ENCODE peak calls at places on chromosomes 6 and 20, in eight cellular contexts. One of them, this sample, is unnamed.

GRCh38 chr6:43334466-43335095 is 26.0 kb upstream of the CRIP3 start:
- DNase-seq in H1: no peak
- DNase-seq in MM.1S: no peak
- DNase-seq in endodermal cell: peak
- DNase-seq in astrocyte: peak
- DNase-seq in neural progenitor cell: peak
- DNase-seq in fibroblast of lung: peak
- DNase-seq in PC-3: peak
- DNase-seq in this sample: peak

GRCh38 chr20:1802385-1803215 is 92.6 kb upstream of the SIRPA start:
- DNase-seq in H1: peak
- DNase-seq in MM.1S: peak
- DNase-seq in endodermal cell: peak
- DNase-seq in astrocyte: peak
- DNase-seq in neural progenitor cell: peak
- DNase-seq in fibroblast of lung: peak
- DNase-seq in PC-3: peak
- DNase-seq in this sample: no peak

GRCh38 chr6:160679402-160679769 is 15.3 kb upstream of the LPA start:
- DNase-seq in H1: peak
- DNase-seq in MM.1S: no peak
- DNase-seq in endodermal cell: peak
- DNase-seq in astrocyte: no peak
- DNase-seq in neural progenitor cell: peak
- DNase-seq in fibroblast of lung: no peak
- DNase-seq in PC-3: no peak
- DNase-seq in this sample: no peak

GRCh38 chr6:132818404-132819359 is 4.3 kb downstream of the RPS12 start:
- DNase-seq in H1: no peak
- DNase-seq in MM.1S: no peak
- DNase-seq in endodermal cell: peak
- DNase-seq in astrocyte: no peak
- DNase-seq in neural progenitor cell: no peak
- DNase-seq in fibroblast of lung: no peak
- DNase-seq in PC-3: no peak
- DNase-seq in this sample: no peak

GRCh38 chr20:33817411-33817810 is 6.3 kb downstream of the CHMP4B start:
- DNase-seq in H1: no peak
- DNase-seq in MM.1S: no peak
- DNase-seq in endodermal cell: no peak
- DNase-seq in astrocyte: no peak
- DNase-seq in neural progenitor cell: no peak
- DNase-seq in fibroblast of lung: no peak
- DNase-seq in PC-3: no peak
- DNase-seq in this sample: no peak

GRCh38 chr20:46121531-46121930 is 3.4 kb downstream of the CD40 start:
- DNase-seq in H1: no peak
- DNase-seq in MM.1S: peak
- DNase-seq in endodermal cell: no peak
- DNase-seq in astrocyte: no peak
- DNase-seq in neural progenitor cell: no peak
- DNase-seq in fibroblast of lung: no peak
- DNase-seq in PC-3: no peak
- DNase-seq in this sample: no peak

GRCh38 chr6:132749111-132749510 is 8.6 kb downstream of the VNN2 start:
- DNase-seq in H1: no peak
- DNase-seq in MM.1S: no peak
- DNase-seq in endodermal cell: no peak
- DNase-seq in astrocyte: no peak
- DNase-seq in neural progenitor cell: no peak
- DNase-seq in fibroblast of lung: no peak
- DNase-seq in PC-3: no peak
- DNase-seq in this sample: no peak

GRCh38 chr6:79589701-79590100 is 41.4 kb upstream of the SH3BGRL2 start:
- DNase-seq in H1: no peak
- DNase-seq in MM.1S: no peak
- DNase-seq in endodermal cell: no peak
- DNase-seq in astrocyte: no peak
- DNase-seq in neural progenitor cell: no peak
- DNase-seq in fibroblast of lung: no peak
- DNase-seq in PC-3: no peak
- DNase-seq in this sample: no peak

GRCh38 chr20:36183155-36183944 is 28.8 kb downstream of the EPB41L1 start:
- DNase-seq in H1: no peak
- DNase-seq in MM.1S: no peak
- DNase-seq in endodermal cell: no peak
- DNase-seq in astrocyte: no peak
- DNase-seq in neural progenitor cell: no peak
- DNase-seq in fibroblast of lung: no peak
- DNase-seq in PC-3: no peak
- DNase-seq in this sample: no peak

GRCh38 chr20:381581-382290 is 1.2 kb downstream of the TRIB3 start:
- DNase-seq in H1: peak
- DNase-seq in MM.1S: peak
- DNase-seq in endodermal cell: peak
- DNase-seq in astrocyte: peak
- DNase-seq in neural progenitor cell: peak
- DNase-seq in fibroblast of lung: peak
- DNase-seq in PC-3: peak
- DNase-seq in this sample: no peak

GRCh38 chr20:19602660-19603389 is 155.2 kb upstream of the RIN2 start:
- DNase-seq in H1: no peak
- DNase-seq in MM.1S: peak
- DNase-seq in endodermal cell: no peak
- DNase-seq in astrocyte: no peak
- DNase-seq in neural progenitor cell: no peak
- DNase-seq in fibroblast of lung: no peak
- DNase-seq in PC-3: no peak
- DNase-seq in this sample: no peak

GRCh38 chr6:92126088-92126487 is 1293.3 kb downstream of the EPHA7 start:
- DNase-seq in H1: no peak
- DNase-seq in MM.1S: no peak
- DNase-seq in endodermal cell: no peak
- DNase-seq in astrocyte: no peak
- DNase-seq in neural progenitor cell: no peak
- DNase-seq in fibroblast of lung: no peak
- DNase-seq in PC-3: peak
- DNase-seq in this sample: no peak

GRCh38 chr6:41938590-41938989 is 3.0 kb downstream of the CCND3 start:
- DNase-seq in H1: no peak
- DNase-seq in MM.1S: no peak
- DNase-seq in endodermal cell: peak
- DNase-seq in astrocyte: no peak
- DNase-seq in neural progenitor cell: peak
- DNase-seq in fibroblast of lung: no peak
- DNase-seq in PC-3: no peak
- DNase-seq in this sample: no peak
- H3K4me3 ChIP-seq in H1: peak
- H3K4me3 ChIP-seq in MM.1S: no peak
- H3K4me3 ChIP-seq in endodermal cell: no peak
- H3K4me3 ChIP-seq in astrocyte: no peak
- H3K4me3 ChIP-seq in neural progenitor cell: no peak
- H3K4me3 ChIP-seq in fibroblast of lung: no peak
- H3K4me3 ChIP-seq in PC-3: no peak
- H3K4me3 ChIP-seq in this sample: peak

GRCh38 chr20:53594068-53595017 is 704 bp upstream of the ZNF217 start:
- DNase-seq in H1: peak
- DNase-seq in MM.1S: peak
- DNase-seq in endodermal cell: peak
- DNase-seq in astrocyte: peak
- DNase-seq in neural progenitor cell: peak
- DNase-seq in fibroblast of lung: peak
- DNase-seq in PC-3: peak
- DNase-seq in this sample: no peak
- H3K9ac ChIP-seq in H1: peak
- H3K9ac ChIP-seq in MM.1S: peak
- H3K9ac ChIP-seq in endodermal cell: peak
- H3K9ac ChIP-seq in astrocyte: peak
- H3K9ac ChIP-seq in neural progenitor cell: no peak
- H3K9ac ChIP-seq in fibroblast of lung: peak
- H3K9ac ChIP-seq in PC-3: peak
- H3K9ac ChIP-seq in this sample: peak

DNA sequence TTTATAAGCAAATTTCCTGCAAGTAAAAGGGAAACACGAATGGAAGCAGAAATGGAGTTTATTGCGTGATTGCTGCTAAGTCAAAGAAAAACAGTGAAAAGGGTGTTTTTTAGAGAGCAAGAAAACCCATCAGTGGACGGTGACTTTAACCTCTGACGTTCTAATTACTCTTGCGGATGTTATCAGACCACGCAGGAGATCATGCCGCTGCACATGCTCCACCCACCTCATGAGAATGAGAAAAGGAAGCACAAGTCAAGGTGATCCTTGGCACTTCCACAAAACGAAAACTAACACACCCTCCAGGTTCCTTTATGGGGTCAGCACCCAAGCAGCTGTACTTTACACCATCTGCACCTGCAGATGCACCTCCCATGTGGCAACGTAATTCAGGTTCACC is 45.0 kb downstream of the LYRM4 start:
- DNase-seq in H1: no peak
- DNase-seq in MM.1S: no peak
- DNase-seq in endodermal cell: no peak
- DNase-seq in astrocyte: no peak
- DNase-seq in neural progenitor cell: no peak
- DNase-seq in fibroblast of lung: no peak
- DNase-seq in PC-3: no peak
- DNase-seq in this sample: no peak
- H3K27ac ChIP-seq in H1: no peak
- H3K27ac ChIP-seq in MM.1S: no peak
- H3K27ac ChIP-seq in endodermal cell: no peak
- H3K27ac ChIP-seq in astrocyte: no peak
- H3K27ac ChIP-seq in neural progenitor cell: no peak
- H3K27ac ChIP-seq in fibroblast of lung: no peak
- H3K27ac ChIP-seq in PC-3: peak
- H3K27ac ChIP-seq in this sample: peak

GRCh38 chr20:50038574-50038991 is 55.8 kb downstream of the SNAI1 start:
- DNase-seq in H1: no peak
- DNase-seq in MM.1S: no peak
- DNase-seq in endodermal cell: peak
- DNase-seq in astrocyte: no peak
- DNase-seq in neural progenitor cell: peak
- DNase-seq in fibroblast of lung: no peak
- DNase-seq in PC-3: no peak
- DNase-seq in this sample: no peak

GRCh38 chr20:50038169-50038568 is 55.4 kb downstream of the SNAI1 start:
- DNase-seq in H1: no peak
- DNase-seq in MM.1S: no peak
- DNase-seq in endodermal cell: peak
- DNase-seq in astrocyte: no peak
- DNase-seq in neural progenitor cell: no peak
- DNase-seq in fibroblast of lung: no peak
- DNase-seq in PC-3: no peak
- DNase-seq in this sample: no peak

GRCh38 chr20:50041238-50041915 is 58.6 kb downstream of the SNAI1 start:
- DNase-seq in H1: no peak
- DNase-seq in MM.1S: peak
- DNase-seq in endodermal cell: no peak
- DNase-seq in astrocyte: no peak
- DNase-seq in neural progenitor cell: no peak
- DNase-seq in fibroblast of lung: no peak
- DNase-seq in PC-3: no peak
- DNase-seq in this sample: no peak

GRCh38 chr20:50040432-50041237 is 57.9 kb downstream of the SNAI1 start:
- DNase-seq in H1: no peak
- DNase-seq in MM.1S: no peak
- DNase-seq in endodermal cell: peak
- DNase-seq in astrocyte: no peak
- DNase-seq in neural progenitor cell: peak
- DNase-seq in fibroblast of lung: no peak
- DNase-seq in PC-3: no peak
- DNase-seq in this sample: no peak

DNA sequence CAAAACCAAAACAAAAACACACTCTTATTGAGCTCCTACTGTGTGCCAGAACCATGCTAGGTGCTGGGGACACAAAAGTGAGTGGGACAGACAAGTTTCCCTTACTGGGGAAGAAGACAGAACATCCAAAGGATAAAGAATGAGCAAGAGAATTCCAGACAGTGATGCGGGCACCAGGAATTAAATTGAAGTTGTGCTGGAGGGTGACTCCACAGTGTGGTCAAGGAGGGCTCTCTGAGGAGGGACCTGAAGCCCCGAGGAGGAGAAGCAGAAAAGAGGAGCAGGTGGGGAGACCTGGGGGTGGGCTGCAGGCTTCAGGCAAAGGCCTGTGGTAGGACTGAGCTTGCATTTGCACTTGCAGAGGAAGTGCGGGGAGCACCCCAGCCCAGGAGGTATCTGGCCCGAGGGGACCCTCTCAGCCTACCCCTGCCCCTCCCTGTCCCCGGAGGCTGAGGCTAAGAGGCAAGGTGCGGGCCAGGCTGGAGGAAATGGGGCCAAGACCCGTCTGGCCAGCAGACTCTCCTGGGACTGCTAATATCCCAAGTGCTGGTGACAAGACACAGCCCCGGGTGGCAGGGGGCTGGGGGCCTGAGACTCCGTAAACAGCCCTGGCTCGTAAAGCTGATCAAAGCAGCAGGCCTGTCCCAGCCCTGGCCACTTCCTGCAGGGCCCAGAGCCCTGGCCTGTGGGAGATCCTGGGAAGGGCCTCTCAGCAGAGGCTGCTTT is 57.1 kb downstream of the SNAI1 start:
- DNase-seq in H1: no peak
- DNase-seq in MM.1S: no peak
- DNase-seq in endodermal cell: peak
- DNase-seq in astrocyte: no peak
- DNase-seq in neural progenitor cell: no peak
- DNase-seq in fibroblast of lung: peak
- DNase-seq in PC-3: no peak
- DNase-seq in this sample: no peak
- H3K4me3 ChIP-seq in H1: no peak
- H3K4me3 ChIP-seq in MM.1S: no peak
- H3K4me3 ChIP-seq in endodermal cell: no peak
- H3K4me3 ChIP-seq in astrocyte: no peak
- H3K4me3 ChIP-seq in neural progenitor cell: no peak
- H3K4me3 ChIP-seq in fibroblast of lung: no peak
- H3K4me3 ChIP-seq in PC-3: no peak
- H3K4me3 ChIP-seq in this sample: no peak

GRCh38 chr6:110323004-110323657 is 35.0 kb downstream of the METTL24 start:
- DNase-seq in H1: no peak
- DNase-seq in MM.1S: no peak
- DNase-seq in endodermal cell: peak
- DNase-seq in astrocyte: no peak
- DNase-seq in neural progenitor cell: no peak
- DNase-seq in fibroblast of lung: no peak
- DNase-seq in PC-3: no peak
- DNase-seq in this sample: no peak
- H3K9ac ChIP-seq in H1: no peak
- H3K9ac ChIP-seq in MM.1S: no peak
- H3K9ac ChIP-seq in endodermal cell: peak
- H3K9ac ChIP-seq in astrocyte: no peak
- H3K9ac ChIP-seq in neural progenitor cell: no peak
- H3K9ac ChIP-seq in fibroblast of lung: no peak
- H3K9ac ChIP-seq in PC-3: no peak
- H3K9ac ChIP-seq in this sample: no peak

DNA sequence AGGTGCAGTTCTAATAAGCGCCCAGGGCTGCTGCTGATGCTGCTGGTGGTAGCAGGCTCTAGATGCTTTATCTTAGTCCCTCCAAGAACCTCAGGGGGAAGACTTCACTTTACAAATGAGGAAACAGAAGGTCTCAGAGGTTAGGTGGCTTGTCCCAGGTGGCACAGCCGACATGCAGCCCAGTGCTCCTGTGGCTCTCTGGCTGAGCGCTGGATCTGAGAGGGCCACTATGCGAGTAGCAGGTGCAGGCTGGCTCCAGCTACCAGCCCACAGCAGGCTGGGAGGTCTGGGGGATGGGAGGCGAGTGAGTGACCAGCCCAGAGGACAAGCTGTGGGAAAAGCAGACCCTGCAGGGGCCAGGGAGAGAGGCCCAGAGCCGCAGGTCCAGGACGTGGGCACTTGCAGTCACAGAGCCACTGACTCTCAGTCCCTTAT is 90.9 kb downstream of the PRND start:
- DNase-seq in H1: no peak
- DNase-seq in MM.1S: no peak
- DNase-seq in endodermal cell: no peak
- DNase-seq in astrocyte: no peak
- DNase-seq in neural progenitor cell: no peak
- DNase-seq in fibroblast of lung: no peak
- DNase-seq in PC-3: no peak
- DNase-seq in this sample: no peak
- H3K27ac ChIP-seq in H1: no peak
- H3K27ac ChIP-seq in MM.1S: no peak
- H3K27ac ChIP-seq in endodermal cell: no peak
- H3K27ac ChIP-seq in astrocyte: no peak
- H3K27ac ChIP-seq in neural progenitor cell: no peak
- H3K27ac ChIP-seq in fibroblast of lung: no peak
- H3K27ac ChIP-seq in PC-3: no peak
- H3K27ac ChIP-seq in this sample: no peak